ENCODE peak calls at places on chromosomes 5 and 9, in six cellular contexts. One of them, this sample, is unnamed.

GRCh38 chr9:91842358-91842757 is 107.7 kb downstream of the ROR2 start:
- DNase-seq in K562: no peak
- DNase-seq in SK-N-SH: no peak
- DNase-seq in HCT116: no peak
- DNase-seq in H1: no peak
- DNase-seq in HepG2: no peak
- DNase-seq in this sample: no peak

GRCh38 chr9:84677080-84677479 is 7.6 kb downstream of the NTRK2 start:
- DNase-seq in K562: no peak
- DNase-seq in SK-N-SH: no peak
- DNase-seq in H1: no peak
- DNase-seq in HCT116: no peak
- DNase-seq in HepG2: no peak
- DNase-seq in this sample: no peak

GRCh38 chr9:89941875-89942274 is 337.1 kb downstream of the GADD45G start:
- DNase-seq in SK-N-SH: no peak
- DNase-seq in HCT116: no peak
- DNase-seq in HepG2: no peak
- DNase-seq in K562: no peak
- DNase-seq in H1: no peak
- DNase-seq in this sample: peak

GRCh38 chr5:170479484-170479883 is 24.3 kb upstream of the KCNIP1 start:
- DNase-seq in K562: no peak
- DNase-seq in HCT116: no peak
- DNase-seq in H1: peak
- DNase-seq in SK-N-SH: no peak
- DNase-seq in HepG2: no peak
- DNase-seq in this sample: no peak

GRCh38 chr9:114894801-114895433 is 35.5 kb downstream of the TNFSF8 start:
- DNase-seq in HCT116: no peak
- DNase-seq in HepG2: peak
- DNase-seq in K562: no peak
- DNase-seq in SK-N-SH: no peak
- DNase-seq in H1: no peak
- DNase-seq in this sample: no peak

GRCh38 chr9:96460877-96461276 is 10.9 kb downstream of the HABP4 start:
- DNase-seq in H1: no peak
- DNase-seq in SK-N-SH: no peak
- DNase-seq in HCT116: no peak
- DNase-seq in K562: no peak
- DNase-seq in HepG2: no peak
- DNase-seq in this sample: no peak

GRCh38 chr9:35664531-35665470 is at the start of gene ARHGEF39:
- DNase-seq in SK-N-SH: peak
- DNase-seq in HCT116: peak
- DNase-seq in K562: peak
- DNase-seq in HepG2: peak
- DNase-seq in H1: peak
- DNase-seq in this sample: peak

GRCh38 chr9:128145536-128145935 is 3.7 kb upstream of the LCN2 start:
- DNase-seq in K562: no peak
- DNase-seq in HCT116: no peak
- DNase-seq in H1: no peak
- DNase-seq in HepG2: no peak
- DNase-seq in SK-N-SH: no peak
- DNase-seq in this sample: peak

GRCh38 chr9:100715100-100715379 is 137.2 kb downstream of the CAVIN4 start:
- DNase-seq in K562: no peak
- DNase-seq in HCT116: no peak
- DNase-seq in SK-N-SH: no peak
- DNase-seq in H1: no peak
- DNase-seq in HepG2: no peak
- DNase-seq in this sample: no peak

GRCh38 chr9:80586786-80587185 is 1015.0 kb downstream of the TLE4 start:
- DNase-seq in K562: no peak
- DNase-seq in SK-N-SH: no peak
- DNase-seq in HCT116: no peak
- DNase-seq in HepG2: no peak
- DNase-seq in H1: no peak
- DNase-seq in this sample: no peak

GRCh38 chr9:135037521-135038250 is 49.8 kb upstream of the OLFM1 start:
- DNase-seq in H1: peak
- DNase-seq in SK-N-SH: no peak
- DNase-seq in K562: no peak
- DNase-seq in HepG2: no peak
- DNase-seq in HCT116: no peak
- DNase-seq in this sample: no peak

GRCh38 chr5:36457511-36458260 is 148.7 kb upstream of the SLC1A3 start:
- DNase-seq in H1: no peak
- DNase-seq in HepG2: no peak
- DNase-seq in SK-N-SH: no peak
- DNase-seq in K562: no peak
- DNase-seq in HCT116: no peak
- DNase-seq in this sample: no peak

GRCh38 chr9:123408313-123409266 is 52.6 kb downstream of the CRB2 start:
- DNase-seq in HepG2: no peak
- DNase-seq in HCT116: no peak
- DNase-seq in SK-N-SH: no peak
- DNase-seq in K562: no peak
- DNase-seq in H1: no peak
- DNase-seq in this sample: no peak

GRCh38 chr9:93826209-93826608 is 128.9 kb downstream of the BARX1 start:
- DNase-seq in SK-N-SH: no peak
- DNase-seq in H1: peak
- DNase-seq in K562: no peak
- DNase-seq in HepG2: no peak
- DNase-seq in HCT116: no peak
- DNase-seq in this sample: no peak

GRCh38 chr9:101625871-101626270 is 31.1 kb upstream of the PPP3R2 start:
- DNase-seq in H1: no peak
- DNase-seq in HCT116: no peak
- DNase-seq in K562: no peak
- DNase-seq in HepG2: no peak
- DNase-seq in SK-N-SH: no peak
- DNase-seq in this sample: no peak

GRCh38 chr5:10655041-10655685 is 91.3 kb downstream of the ANKRD33B start:
- DNase-seq in HCT116: no peak
- DNase-seq in H1: no peak
- DNase-seq in HepG2: no peak
- DNase-seq in K562: no peak
- DNase-seq in SK-N-SH: peak
- DNase-seq in this sample: no peak

GRCh38 chr5:3490962-3491477 is 104.6 kb upstream of the IRX1 start:
- DNase-seq in H1: no peak
- DNase-seq in SK-N-SH: no peak
- DNase-seq in HCT116: no peak
- DNase-seq in HepG2: peak
- DNase-seq in K562: no peak
- DNase-seq in this sample: no peak

GRCh38 chr5:66805514-66806430 is 209.6 kb downstream of the MAST4 start:
- DNase-seq in H1: no peak
- DNase-seq in K562: no peak
- DNase-seq in HCT116: no peak
- DNase-seq in SK-N-SH: no peak
- DNase-seq in HepG2: no peak
- DNase-seq in this sample: no peak

GRCh38 chr5:52799358-52799982 is 11.8 kb downstream of the ITGA1 start:
- DNase-seq in K562: peak
- DNase-seq in H1: no peak
- DNase-seq in HepG2: peak
- DNase-seq in SK-N-SH: peak
- DNase-seq in HCT116: no peak
- DNase-seq in this sample: peak

GRCh38 chr5:147446528-147446927 is 63.3 kb downstream of the DPYSL3 start:
- DNase-seq in H1: no peak
- DNase-seq in HCT116: no peak
- DNase-seq in SK-N-SH: no peak
- DNase-seq in HepG2: no peak
- DNase-seq in K562: no peak
- DNase-seq in this sample: no peak

GRCh38 chr5:134132372-134133212 is 18.1 kb downstream of the TCF7 start:
- DNase-seq in K562: no peak
- DNase-seq in HepG2: no peak
- DNase-seq in HCT116: no peak
- DNase-seq in H1: peak
- DNase-seq in SK-N-SH: no peak
- DNase-seq in this sample: no peak

DNA sequence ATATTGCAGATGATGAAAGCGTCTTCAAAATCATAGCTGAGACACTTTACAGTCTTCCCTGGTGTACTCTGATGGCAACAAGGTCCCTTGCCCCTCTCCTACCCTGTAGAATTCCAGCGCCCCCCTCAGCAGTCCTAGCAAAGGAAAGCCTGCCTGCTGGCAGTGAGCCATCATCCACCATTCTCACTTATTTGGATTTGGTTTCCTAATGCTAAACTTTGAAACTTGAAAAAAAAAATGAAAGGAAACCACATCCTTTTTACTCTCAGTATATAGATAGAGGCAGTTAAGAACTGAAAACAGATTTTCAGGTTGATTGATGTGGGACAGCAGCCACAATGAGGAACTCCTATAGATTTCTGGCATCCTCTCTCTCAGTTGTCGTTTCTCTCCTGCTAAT is at the start of gene GZMA:
- DNase-seq in HepG2: no peak
- DNase-seq in SK-N-SH: no peak
- DNase-seq in H1: no peak
- DNase-seq in K562: no peak
- DNase-seq in HCT116: no peak
- DNase-seq in this sample: no peak
- TF ChIP-seq JUND in HepG2: no peak
- TF ChIP-seq JUND in SK-N-SH: no peak
- TF ChIP-seq JUND in H1: no peak
- TF ChIP-seq JUND in K562: no peak
- TF ChIP-seq JUND in HCT116: no peak
- TF ChIP-seq JUND in this sample: no peak

DNA sequence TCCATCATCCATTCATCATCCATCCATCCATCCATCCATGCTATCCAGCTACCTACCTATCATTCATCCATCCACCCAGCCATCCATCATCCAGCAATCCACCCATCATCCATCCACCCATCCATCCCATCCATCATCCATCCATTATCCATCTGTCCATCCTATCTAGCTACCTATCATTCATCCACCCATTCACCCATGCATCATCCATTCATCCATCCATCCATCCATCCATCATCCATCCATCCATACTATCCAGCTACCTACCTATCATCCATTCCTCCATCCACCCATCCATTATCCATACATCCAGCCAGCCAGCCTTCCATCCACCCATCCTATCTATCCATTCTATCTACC is 26.3 kb downstream of the SLC6A3 start:
- DNase-seq in HepG2: no peak
- DNase-seq in K562: no peak
- DNase-seq in H1: no peak
- DNase-seq in HCT116: no peak
- DNase-seq in SK-N-SH: no peak
- DNase-seq in this sample: no peak
- TF ChIP-seq JUND in HepG2: no peak
- TF ChIP-seq JUND in K562: no peak
- TF ChIP-seq JUND in H1: no peak
- TF ChIP-seq JUND in HCT116: no peak
- TF ChIP-seq JUND in SK-N-SH: no peak
- TF ChIP-seq JUND in this sample: no peak

GRCh38 chr5:73291873-73292272 is 118.9 kb downstream of the TMEM174 start:
- DNase-seq in SK-N-SH: no peak
- DNase-seq in K562: no peak
- DNase-seq in HCT116: no peak
- DNase-seq in H1: no peak
- DNase-seq in HepG2: no peak
- DNase-seq in this sample: no peak

GRCh38 chr5:73292816-73293459 is 119.9 kb downstream of the TMEM174 start:
- DNase-seq in HepG2: no peak
- DNase-seq in H1: no peak
- DNase-seq in SK-N-SH: no peak
- DNase-seq in HCT116: no peak
- DNase-seq in K562: no peak
- DNase-seq in this sample: no peak

GRCh38 chr5:73286891-73287290 is 113.9 kb downstream of the TMEM174 start:
- DNase-seq in K562: no peak
- DNase-seq in H1: no peak
- DNase-seq in SK-N-SH: no peak
- DNase-seq in HCT116: no peak
- DNase-seq in HepG2: no peak
- DNase-seq in this sample: no peak

GRCh38 chr5:73290242-73290641 is 117.2 kb downstream of the TMEM174 start:
- DNase-seq in HCT116: no peak
- DNase-seq in H1: no peak
- DNase-seq in K562: no peak
- DNase-seq in SK-N-SH: no peak
- DNase-seq in HepG2: no peak
- DNase-seq in this sample: no peak

GRCh38 chr5:73288803-73289720 is 116.1 kb downstream of the TMEM174 start:
- DNase-seq in SK-N-SH: no peak
- DNase-seq in H1: no peak
- DNase-seq in HCT116: no peak
- DNase-seq in HepG2: no peak
- DNase-seq in K562: no peak
- DNase-seq in this sample: no peak
- TF ChIP-seq JUND in SK-N-SH: no peak
- TF ChIP-seq JUND in H1: no peak
- TF ChIP-seq JUND in HCT116: no peak
- TF ChIP-seq JUND in HepG2: no peak
- TF ChIP-seq JUND in K562: no peak
- TF ChIP-seq JUND in this sample: no peak

GRCh38 chr9:2337131-2337530 is 284.5 kb upstream of the VLDLR start:
- DNase-seq in SK-N-SH: no peak
- DNase-seq in HCT116: no peak
- DNase-seq in HepG2: no peak
- DNase-seq in K562: no peak
- DNase-seq in H1: no peak
- DNase-seq in this sample: no peak

GRCh38 chr9:2337602-2338001 is 284.0 kb upstream of the VLDLR start:
- DNase-seq in SK-N-SH: no peak
- DNase-seq in K562: no peak
- DNase-seq in H1: peak
- DNase-seq in HCT116: no peak
- DNase-seq in HepG2: no peak
- DNase-seq in this sample: no peak

GRCh38 chr9:2338770-2339169 is 282.8 kb upstream of the VLDLR start:
- DNase-seq in SK-N-SH: no peak
- DNase-seq in H1: no peak
- DNase-seq in HCT116: no peak
- DNase-seq in HepG2: no peak
- DNase-seq in K562: no peak
- DNase-seq in this sample: no peak

GRCh38 chr9:2335260-2335659 is 286.3 kb upstream of the VLDLR start:
- DNase-seq in H1: no peak
- DNase-seq in HepG2: no peak
- DNase-seq in HCT116: no peak
- DNase-seq in SK-N-SH: peak
- DNase-seq in K562: no peak
- DNase-seq in this sample: no peak

DNA sequence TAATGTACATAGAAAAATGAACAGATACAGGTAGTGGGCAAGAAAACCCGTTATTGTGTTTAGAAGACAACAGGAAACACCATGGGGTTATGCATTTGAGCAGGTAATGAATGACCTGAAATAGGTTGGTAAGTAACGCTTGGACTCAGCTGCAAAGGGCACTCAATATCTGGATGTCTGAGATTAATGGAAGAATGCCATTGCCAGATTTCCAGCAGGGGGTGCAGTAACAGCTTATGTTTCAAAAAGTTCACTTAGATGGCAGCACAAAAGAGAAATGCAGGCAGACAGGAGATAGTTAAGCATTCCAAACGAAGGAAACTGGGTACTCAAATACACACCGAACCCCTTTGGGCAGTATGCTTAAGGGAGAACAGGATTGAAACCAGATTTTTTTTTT is 285.5 kb upstream of the VLDLR start:
- DNase-seq in SK-N-SH: no peak
- DNase-seq in HepG2: no peak
- DNase-seq in HCT116: no peak
- DNase-seq in H1: no peak
- DNase-seq in K562: peak
- DNase-seq in this sample: no peak
- TF ChIP-seq JUND in SK-N-SH: no peak
- TF ChIP-seq JUND in HepG2: no peak
- TF ChIP-seq JUND in HCT116: no peak
- TF ChIP-seq JUND in H1: no peak
- TF ChIP-seq JUND in K562: no peak
- TF ChIP-seq JUND in this sample: no peak

This sample was measured in T47D.